ENCODE peak calls at places on chromosomes 4 and X, in six cellular contexts. T, I, X, Y, Z and S are unnamed samples.

GRCh38 chr4:156756118-156756517 is 215.5 kb downstream of the PDGFC start:
- DNase-seq in T (no peak), I (no peak), X (no peak), Y (no peak), Z (peak), S (no peak)

GRCh38 chr4:39427477-39428119 is 20.9 kb downstream of the KLB start:
- DNase-seq in T (no peak), I (no peak), X (no peak), Y (peak), Z (no peak), S (no peak)

GRCh38 chrX:105101378-105101777 is 119.1 kb downstream of the TEX13A start:
- DNase-seq in T (no peak), I (no peak), X (no peak), Y (no peak), Z (no peak), S (no peak)

GRCh38 chr4:98027827-98028226 is 115.4 kb downstream of the STPG2 start:
- DNase-seq in T (peak), I (peak), X (no peak), Y (peak), Z (peak), S (no peak)

GRCh38 chrX:9767375-9767774 is 1.7 kb upstream of the GPR143 start:
- DNase-seq in T (no peak), I (no peak), X (no peak), Y (no peak), Z (peak), S (no peak)

GRCh38 chr4:120070191-120070590 is 3.5 kb upstream of the MAD2L1 start:
- DNase-seq in T (no peak), I (no peak), X (no peak), Y (no peak), Z (peak), S (no peak)

GRCh38 chrX:24241822-24242648 is 71.8 kb downstream of the SUPT20HL2 start:
- DNase-seq in T (peak), I (peak), X (peak), Y (peak), Z (peak), S (peak)

GRCh38 chr4:139167774-139168444 is 9.1 kb downstream of the ELF2 start:
- DNase-seq in T (peak), I (no peak), X (peak), Y (peak), Z (peak), S (peak)

GRCh38 chr4:86910369-86910768 is 18.1 kb upstream of the C4orf36 start:
- DNase-seq in T (no peak), I (no peak), X (no peak), Y (no peak), Z (no peak), S (no peak)

GRCh38 chrX:155048997-155049619 is 21.8 kb downstream of the CMC4 start:
- DNase-seq in T (peak), I (peak), X (no peak), Y (peak), Z (peak), S (peak)

GRCh38 chrX:139720136-139720535 is 12.2 kb upstream of the MCF2 start:
- DNase-seq in T (peak), I (peak), X (no peak), Y (peak), Z (peak), S (no peak)

GRCh38 chrX:334331-334891 is 15.8 kb upstream of the GTPBP6 start:
- DNase-seq in T (no peak), I (no peak), X (no peak), Y (no peak), Z (no peak), S (no peak)

GRCh38 chr4:71147261-71147660 is 153.8 kb downstream of the DCK start:
- DNase-seq in T (no peak), I (no peak), X (no peak), Y (peak), Z (no peak), S (no peak)

GRCh38 chr4:97990409-97990808 is 152.9 kb downstream of the STPG2 start:
- DNase-seq in T (no peak), I (no peak), X (no peak), Y (no peak), Z (no peak), S (no peak)